ENCODE peak calls at places on chromosome 10, in five cellular contexts. P is T-helper 9 cell; Z is SJSA1; S is stimulated activated naive CD4-positive, alpha-beta T cell; I is smooth muscle cell of the brain vasculature. T is an unnamed sample.
A peak's percentile ranks its signal among the peaks of the same experiment; 100 is the strongest.

GRCh38 chr10:114068054-114068707 is 24.5 kb downstream of the ADRB1 start:
- DNase-seq in P (no peak), Z (no peak), S (no peak), I (no peak), T (no peak)

GRCh38 chr10:93967756-93968155 is 26.0 kb upstream of the PLCE1 start:
- DNase-seq in P (no peak), Z (no peak), S (no peak), I (no peak), T (no peak)

GRCh38 chr10:67772894-67773511 is 65.0 kb downstream of the DNAJC12 start:
- DNase-seq in P (no peak), Z (no peak), S (no peak), I (no peak), T (no peak)

GRCh38 chr10:47175181-47176080 is 124.6 kb upstream of the GDF10 start:
- DNase-seq in P (no peak), Z (no peak), S (no peak), I (no peak), T (no peak)

GRCh38 chr10:125866421-125867029 is 14.6 kb downstream of the DHX32 start:
- DNase-seq in P (no peak), Z (no peak), S (no peak), I (no peak), T (no peak)

GRCh38 chr10:127888526-127889312 is 4.0 kb downstream of the CLRN3 start:
- DNase-seq in P (no peak), Z (no peak), S (no peak), I (no peak), T (no peak)

GRCh38 chr10:114550756-114551290 is 107.3 kb downstream of the ABLIM1 start:
- DNase-seq in P (no peak), Z (peak; percentile 48), S (peak; percentile 57), I (no peak), T (no peak)

GRCh38 chr10:97827778-97828291 is 21.8 kb upstream of the GOLGA7B start:
- DNase-seq in P (no peak), Z (peak; percentile 71), S (no peak), I (no peak), T (peak; percentile 36)

GRCh38 chr10:36840793-36841192 is 284.6 kb upstream of the ANKRD30A start:
- DNase-seq in P (no peak), Z (no peak), S (no peak), I (no peak), T (no peak)

GRCh38 chr10:113522460-113522859 is 30.4 kb upstream of the HABP2 start:
- DNase-seq in P (no peak), Z (no peak), S (no peak), I (no peak), T (no peak)

GRCh38 chr10:48533951-48534720 is 70.7 kb downstream of the ARHGAP22 start:
- DNase-seq in P (no peak), Z (no peak), S (no peak), I (no peak), T (peak; percentile 43)

GRCh38 chr10:1057106-1057657 is 997 bp downstream of the WDR37 start:
- DNase-seq in P (no peak), Z (peak; percentile 14), S (peak; percentile 19), I (no peak), T (no peak)

GRCh38 chr10:47081264-47081663 is 170.0 kb downstream of the PTPN20 start:
- DNase-seq in P (no peak), Z (no peak), S (peak; percentile 25), I (no peak), T (no peak)

GRCh38 chr10:126315471-126316177 is 72.7 kb downstream of the ADAM12 start:
- DNase-seq in P (no peak), Z (no peak), S (no peak), I (peak; percentile 26), T (no peak)

GRCh38 chr10:10699427-10699826 is 318.2 kb upstream of the CELF2 start:
- DNase-seq in P (no peak), Z (no peak), S (no peak), I (no peak), T (no peak)

GRCh38 chr10:126380352-126381076 is 7.8 kb downstream of the ADAM12 start:
- DNase-seq in P (no peak), Z (no peak), S (no peak), I (no peak), T (no peak)

GRCh38 chr10:98263088-98263487 is 4.9 kb downstream of the LOXL4 start:
- DNase-seq in P (no peak), Z (no peak), S (no peak), I (no peak), T (no peak)

GRCh38 chr10:56823849-56824248 is 462.8 kb upstream of the ZWINT start:
- DNase-seq in P (no peak), Z (no peak), S (no peak), I (no peak), T (no peak)

GRCh38 chr10:89274928-89275327 is 23.4 kb upstream of the LIPA start:
- DNase-seq in P (no peak), Z (no peak), S (no peak), I (no peak), T (no peak)

GRCh38 chr10:42754155-42755027 is 28.2 kb upstream of the BMS1 start:
- DNase-seq in P (peak; percentile 4), Z (no peak), S (peak; percentile 32), I (no peak), T (no peak)

GRCh38 chr10:110481948-110482347 is 15.8 kb upstream of the DUSP5 start:
- DNase-seq in P (no peak), Z (peak; percentile 89), S (no peak), I (no peak), T (no peak)

GRCh38 chr10:70440296-70441160 is 953 bp downstream of the NODAL start:
- DNase-seq in P (no peak), Z (no peak), S (no peak), I (no peak), T (no peak)

GRCh38 chr10:7153750-7154149 is 257.1 kb downstream of the SFMBT2 start:
- DNase-seq in P (no peak), Z (no peak), S (no peak), I (no peak), T (no peak)

GRCh38 chr10:60139798-60140566 is 233.6 kb upstream of the CCDC6 start:
- DNase-seq in P (no peak), Z (peak; percentile 46), S (no peak), I (no peak), T (peak; percentile 86)

GRCh38 chr10:87559392-87559791 is 54.7 kb downstream of the MINPP1 start:
- DNase-seq in P (no peak), Z (no peak), S (no peak), I (no peak), T (no peak)

GRCh38 chr10:72503241-72503640 is 122.6 kb downstream of the MICU1 start:
- DNase-seq in P (no peak), Z (peak; percentile 29), S (no peak), I (no peak), T (no peak)

GRCh38 chr10:102615361-102615760 is 28.9 kb upstream of the TRIM8 start:
- DNase-seq in P (no peak), Z (peak; percentile 52), S (peak; percentile 15), I (no peak), T (no peak)

GRCh38 chr10:1570652-1571051 is 166.7 kb downstream of the ADARB2 start:
- DNase-seq in P (no peak), Z (no peak), S (no peak), I (no peak), T (no peak)

GRCh38 chr10:118166951-118167350 is 120.2 kb upstream of the RAB11FIP2 start:
- DNase-seq in P (no peak), Z (no peak), S (no peak), I (no peak), T (no peak)

GRCh38 chr10:77865585-77866324 is 60.8 kb downstream of the DLG5 start:
- DNase-seq in P (no peak), Z (no peak), S (no peak), I (no peak), T (no peak)

GRCh38 chr10:130904676-130905075 is 406.8 kb downstream of the TCERG1L start:
- DNase-seq in P (no peak), Z (no peak), S (no peak), I (no peak), T (no peak)

GRCh38 chr10:118629211-118629610 is 33.8 kb upstream of the PRLHR start:
- DNase-seq in P (no peak), Z (no peak), S (no peak), I (no peak), T (no peak)

GRCh38 chr10:49205206-49205605 is 17.0 kb upstream of the TMEM273 start:
- DNase-seq in P (no peak), Z (no peak), S (no peak), I (no peak), T (no peak)

GRCh38 chr10:108393111-108393510 is 1228.6 kb upstream of the SORCS1 start:
- DNase-seq in P (no peak), Z (no peak), S (no peak), I (no peak), T (no peak)

GRCh38 chr10:16146993-16147392 is 286.7 kb upstream of the MINDY3 start:
- DNase-seq in P (no peak), Z (no peak), S (no peak), I (no peak), T (no peak)

GRCh38 chr10:74991435-74991834 is 120.0 kb upstream of the SAMD8 start:
- DNase-seq in P (no peak), Z (peak; percentile 10), S (peak; percentile 36), I (no peak), T (no peak)

GRCh38 chr10:4431114-4431862 is 394.7 kb upstream of the AKR1E2 start:
- DNase-seq in P (no peak), Z (peak; percentile 71), S (no peak), I (peak; percentile 49), T (no peak)

GRCh38 chr10:101709359-101710063 is 14.5 kb upstream of the FBXW4 start:
- DNase-seq in P (no peak), Z (peak; percentile 84), S (no peak), I (no peak), T (no peak)